ENCODE peak calls at places on chromosomes 12 and 14, in seven cellular contexts. Y is adrenal gland, Q is gastrocnemius medialis, W is suprapubic skin, Z is prostate gland, F is transverse colon, H is esophagus muscularis mucosa. D is an unnamed sample.

GRCh38 chr12:67173258-67173657 is 95.9 kb upstream of the CAND1 start:
- DNase-seq in Y (no peak), Q (no peak), W (no peak), Z (no peak), F (no peak), H (no peak), D (no peak)

GRCh38 chr14:100376751-100377171 is 53.6 kb downstream of the SLC25A47 start:
- DNase-seq in Y (no peak), Q (no peak), W (no peak), Z (no peak), F (no peak), H (no peak), D (no peak)

GRCh38 chr12:124774462-124775167 is 89.0 kb downstream of the SCARB1 start:
- DNase-seq in Y (peak; percentile 78), Q (peak; percentile 35), W (no peak), Z (no peak), F (peak; percentile 48), H (no peak), D (peak; percentile 68)

GRCh38 chr14:51147183-51147582 is 52.3 kb upstream of the TRIM9 start:
- DNase-seq in Y (no peak), Q (no peak), W (no peak), Z (no peak), F (no peak), H (no peak), D (no peak)

GRCh38 chr12:104643093-104643646 is 186.4 kb downstream of the CHST11 start:
- DNase-seq in Y (no peak), Q (no peak), W (no peak), Z (no peak), F (no peak), H (no peak), D (no peak)

GRCh38 chr12:131830335-131831020 is 2.3 kb downstream of the MMP17 start:
- DNase-seq in Y (peak; percentile 68), Q (peak; percentile 42), W (peak; percentile 87), Z (peak; percentile 57), F (peak; percentile 62), H (peak; percentile 94), D (peak; percentile 88)

GRCh38 chr14:59664741-59665140 is 88.1 kb upstream of the CCDC175 start:
- DNase-seq in Y (no peak), Q (no peak), W (no peak), Z (no peak), F (no peak), H (no peak), D (no peak)

GRCh38 chr14:30656190-30656632 is 34.1 kb downstream of the SCFD1 start:
- DNase-seq in Y (peak; percentile 24), Q (no peak), W (no peak), Z (peak; percentile 7), F (peak; percentile 25), H (no peak), D (no peak)

GRCh38 chr12:32116897-32117296 is 10.2 kb downstream of the BICD1 start:
- DNase-seq in Y (no peak), Q (no peak), W (no peak), Z (no peak), F (no peak), H (no peak), D (no peak)

GRCh38 chr12:125292700-125293099 is 227.5 kb downstream of the AACS start:
- DNase-seq in Y (no peak), Q (no peak), W (no peak), Z (no peak), F (no peak), H (no peak), D (no peak)

GRCh38 chr14:97719931-97720330 is 922.7 kb downstream of the VRK1 start:
- DNase-seq in Y (no peak), Q (no peak), W (no peak), Z (no peak), F (no peak), H (no peak), D (no peak)

GRCh38 chr12:94686834-94687628 is 36.7 kb upstream of the TMCC3 start:
- DNase-seq in Y (no peak), Q (no peak), W (no peak), Z (no peak), F (no peak), H (no peak), D (no peak)

GRCh38 chr12:49962861-49963765 is 1.4 kb downstream of the AQP5 start:
- DNase-seq in Y (peak; percentile 76), Q (no peak), W (no peak), Z (peak; percentile 80), F (peak; percentile 66), H (no peak), D (no peak)

GRCh38 chr12:105357162-105357691 is 26.7 kb downstream of the C12orf75 start:
- DNase-seq in Y (peak; percentile 37), Q (no peak), W (no peak), Z (no peak), F (no peak), H (no peak), D (no peak)

DNA sequence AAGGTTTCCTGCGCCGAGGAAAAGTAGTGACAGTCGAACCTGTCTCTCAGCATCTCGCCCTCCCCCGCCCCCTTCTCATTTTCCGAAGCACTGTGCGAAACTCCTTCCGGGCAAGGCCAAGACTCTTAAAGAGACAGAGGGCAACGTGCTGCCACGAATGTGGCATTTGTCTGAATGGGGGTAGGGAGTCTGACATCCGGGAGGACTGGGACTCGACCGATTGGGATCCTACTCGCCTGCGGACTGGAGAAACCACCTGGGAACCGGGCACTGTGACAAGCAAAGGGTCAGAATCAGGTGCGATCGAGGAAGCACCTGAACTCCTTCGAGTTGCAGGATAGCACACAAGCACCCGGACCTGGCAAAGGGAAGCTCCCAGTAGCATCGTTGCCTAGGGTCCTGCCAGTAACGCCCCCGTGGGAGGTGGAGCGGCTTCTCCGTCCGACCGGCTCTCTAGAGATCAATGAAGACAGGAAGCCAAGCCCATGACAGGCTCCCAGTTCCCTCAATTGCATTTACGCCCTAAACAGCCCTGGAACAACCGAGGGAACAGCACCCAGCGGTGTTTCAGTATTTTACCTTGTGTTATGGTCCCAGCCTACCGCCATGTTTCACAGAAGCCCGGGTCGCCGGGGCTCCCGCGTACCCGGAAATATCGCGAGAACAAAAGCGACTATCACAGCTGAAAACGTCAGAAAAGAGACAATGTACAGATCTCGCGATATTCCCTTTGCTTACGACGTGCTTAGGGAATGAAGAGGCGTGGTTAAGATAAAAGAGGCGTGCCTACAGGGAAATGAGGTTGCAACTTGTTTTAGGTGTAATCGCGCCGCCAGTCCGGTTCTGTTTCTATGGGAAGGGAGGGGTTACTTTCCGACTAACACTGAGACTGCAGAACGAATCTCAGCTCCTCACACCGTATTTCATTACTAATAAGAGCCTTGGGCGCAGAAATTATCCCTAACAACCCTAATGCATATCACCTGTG is at the start of gene ERGIC2:
- DNase-seq in Y (peak; percentile 95), Q (peak; percentile 81), W (peak; percentile 93), Z (peak; percentile 96), F (peak; percentile 93), H (peak; percentile 98), D (peak; percentile 90)
- TF ChIP-seq POLR2A in Y (peak; percentile 78), Q (peak; percentile 36), W (no peak), Z (peak; percentile 82), F (peak; percentile 74), H (no peak), D (peak; percentile 61)

GRCh38 chr14:58258156-58258555 is 13.5 kb downstream of the PSMA3 start:
- DNase-seq in Y (no peak), Q (no peak), W (no peak), Z (no peak), F (no peak), H (no peak), D (no peak)
- H3K36me3 ChIP-seq in Y (peaks cover 61% of the 10 kb centered on the region), Q (peaks cover 96% of the 10 kb centered on the region), W (peaks cover 82% of the 10 kb centered on the region), Z (peaks cover 3% of the 10 kb centered on the region), F (no peaks in the 10 kb centered on the region), H (peaks cover 96% of the 10 kb centered on the region), D (no peaks in the 10 kb centered on the region)

GRCh38 chr14:49972840-49973239 is 80.0 kb downstream of the ARF6 start:
- DNase-seq in Y (peak; percentile 64), Q (no peak), W (no peak), Z (peak; percentile 60), F (peak; percentile 74), H (no peak), D (peak; percentile 46)

GRCh38 chr14:49975799-49976198 is 82.9 kb downstream of the ARF6 start:
- DNase-seq in Y (no peak), Q (no peak), W (no peak), Z (no peak), F (peak; percentile 68), H (no peak), D (no peak)

GRCh38 chr14:49975286-49975685 is 82.4 kb downstream of the ARF6 start:
- DNase-seq in Y (peak; percentile 69), Q (no peak), W (no peak), Z (no peak), F (no peak), H (no peak), D (no peak)

GRCh38 chr14:49980027-49980426 is 87.1 kb downstream of the ARF6 start:
- DNase-seq in Y (no peak), Q (no peak), W (no peak), Z (no peak), F (no peak), H (no peak), D (no peak)

DNA sequence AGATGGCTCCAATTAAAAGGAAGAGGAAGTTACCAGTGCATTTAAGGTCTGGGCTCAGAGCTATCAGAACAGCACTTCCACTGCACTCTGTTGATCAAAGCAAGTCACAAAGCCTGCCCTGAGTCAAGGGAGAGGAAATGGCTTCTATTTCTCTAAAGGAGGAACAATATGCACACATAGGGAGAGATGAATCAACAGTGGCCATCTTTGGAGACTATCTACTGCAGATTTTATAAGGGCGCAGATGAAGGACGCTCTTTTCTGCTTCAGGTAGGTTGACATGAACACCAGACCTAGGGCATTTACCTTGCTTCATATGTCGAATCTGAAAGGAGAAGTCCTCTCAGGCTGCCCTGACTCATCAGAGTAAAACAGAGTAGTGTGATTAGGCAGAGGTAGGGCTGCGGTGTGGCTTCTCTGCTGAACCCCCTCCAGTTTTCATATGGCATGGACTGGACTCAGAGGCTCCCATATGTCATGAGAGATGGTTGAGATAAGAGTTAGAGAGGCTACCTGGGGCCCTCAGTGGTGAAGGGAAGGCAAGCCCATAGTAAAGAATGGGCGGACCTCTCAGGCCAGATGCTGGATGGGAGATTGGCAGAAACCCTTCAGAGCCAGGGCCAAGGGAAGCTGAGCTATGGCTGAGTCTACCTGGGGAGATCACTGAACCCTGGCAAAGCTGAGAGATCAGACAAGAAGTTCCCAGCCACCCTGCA is 84.4 kb downstream of the ARF6 start:
- DNase-seq in Y (no peak), Q (no peak), W (no peak), Z (no peak), F (no peak), H (no peak), D (no peak)
- TF ChIP-seq POLR2A in Y (no peak), Q (no peak), W (no peak), Z (no peak), F (no peak), H (no peak), D (no peak)

GRCh38 chr14:102984336-102985102 is 62.1 kb downstream of the AMN start:
- DNase-seq in Y (no peak), Q (no peak), W (no peak), Z (no peak), F (no peak), H (no peak), D (no peak)

GRCh38 chr14:102988054-102988453 is 65.6 kb downstream of the AMN start:
- DNase-seq in Y (no peak), Q (no peak), W (no peak), Z (no peak), F (no peak), H (no peak), D (no peak)

GRCh38 chr14:102985665-102986064 is 63.2 kb downstream of the AMN start:
- DNase-seq in Y (no peak), Q (no peak), W (no peak), Z (peak; percentile 54), F (no peak), H (no peak), D (no peak)

GRCh38 chr14:102983496-102983895 is 61.0 kb downstream of the AMN start:
- DNase-seq in Y (no peak), Q (no peak), W (no peak), Z (no peak), F (no peak), H (no peak), D (no peak)

GRCh38 chr14:102986810-102987579 is 64.5 kb downstream of the AMN start:
- DNase-seq in Y (no peak), Q (no peak), W (no peak), Z (peak; percentile 66), F (no peak), H (no peak), D (no peak)
- H3K36me3 ChIP-seq in Y (peaks cover 37% of the 10 kb centered on the region), Q (peaks cover 87% of the 10 kb centered on the region), W (peaks cover 63% of the 10 kb centered on the region), Z (no peaks in the 10 kb centered on the region), F (no peaks in the 10 kb centered on the region), H (peaks cover 97% of the 10 kb centered on the region), D (no peaks in the 10 kb centered on the region)

D was measured in ovary.